ENCODE peak calls at places on chromosomes 2 and 18, in eight cellular contexts. H, R, L, Y, K, A, T and M are unnamed samples.

GRCh38 chr2:86671304-86671981 is 47.8 kb upstream of the RNF103 start:
- DNase-seq in Y (no peak), L (no peak), H (peak), K (peak), A (peak), R (peak), T (no peak), M (peak)

GRCh38 chr18:36288689-36289088 is 8.8 kb upstream of the FHOD3 start:
- DNase-seq in L (no peak), K (no peak), T (no peak), H (no peak), R (no peak), Y (no peak), A (no peak), M (no peak)

GRCh38 chr2:96083064-96083889 is 33.1 kb downstream of the ADRA2B start:
- DNase-seq in R (no peak), T (peak), H (no peak), A (no peak), Y (no peak), K (peak), L (no peak), M (no peak)

GRCh38 chr18:741931-742512 is 29.6 kb upstream of the ENOSF1 start:
- DNase-seq in L (peak), R (peak), A (no peak), K (no peak), T (no peak), H (peak), Y (peak), M (peak)

GRCh38 chr2:66466435-66466834 is 31.5 kb downstream of the MEIS1 start:
- DNase-seq in H (no peak), K (no peak), A (no peak), L (no peak), Y (no peak), T (no peak), R (no peak), M (no peak)

GRCh38 chr2:230541934-230542380 is 126.0 kb downstream of the SP100 start:
- DNase-seq in A (no peak), H (no peak), K (no peak), Y (no peak), T (no peak), L (peak), R (no peak), M (no peak)

GRCh38 chr2:233210843-233211600 is 40.5 kb upstream of the ATG16L1 start:
- DNase-seq in R (peak), L (no peak), Y (no peak), T (no peak), A (peak), H (no peak), K (peak), M (peak)

GRCh38 chr18:45666520-45666919 is 51.2 kb downstream of the SLC14A2 start:
- DNase-seq in A (no peak), R (no peak), K (no peak), L (peak), T (no peak), Y (no peak), H (no peak), M (no peak)

GRCh38 chr18:58097127-58097906 is 53.3 kb downstream of the NEDD4L start:
- DNase-seq in L (no peak), K (no peak), T (peak), R (no peak), Y (no peak), H (no peak), A (no peak), M (peak)